ENCODE peak calls at places on chromosome 22, in four cellular contexts. M, C, I and K are unnamed samples. For H3K9me3, the result is how much of the 10 kb centered on the place peaks cover.

GRCh38 chr22:50207383-50208031 is 6.7 kb downstream of the SELENOO start:
- DNase-seq in M (no peak), C (no peak), I (peak), K (no peak)

GRCh38 chr22:28142361-28142801 is 223.3 kb upstream of the PITPNB start:
- DNase-seq in M (no peak), C (no peak), I (no peak), K (no peak)

GRCh38 chr22:38570841-38571364 is 920 bp upstream of the DMC1 start:
- DNase-seq in M (peak), C (peak), I (peak), K (peak)

GRCh38 chr22:44316393-44317162 is 3.8 kb upstream of the SHISAL1 start:
- DNase-seq in M (no peak), C (no peak), I (no peak), K (no peak)

GRCh38 chr22:36486619-36487384 is 5.4 kb upstream of the TXN2 start:
- DNase-seq in M (peak), C (peak), I (no peak), K (peak)

GRCh38 chr22:49613108-49613507 is 214.6 kb downstream of the BRD1 start:
- DNase-seq in M (no peak), C (no peak), I (no peak), K (no peak)

GRCh38 chr22:19886605-19887250 is 32.1 kb upstream of the GNB1L start:
- DNase-seq in M (peak), C (peak), I (peak), K (peak)

GRCh38 chr22:20436309-20437252 is 1.0 kb downstream of the SCARF2 start:
- DNase-seq in M (no peak), C (no peak), I (peak), K (no peak)

GRCh38 chr22:20437253-20438065 is at the start of gene SCARF2:
- DNase-seq in M (no peak), C (no peak), I (peak), K (no peak)

GRCh38 chr22:49975543-49976389 is 15.2 kb downstream of the PIM3 start:
- DNase-seq in M (peak), C (no peak), I (peak), K (no peak)

GRCh38 chr22:37560682-37561208 is 465 bp downstream of the CDC42EP1 start:
- DNase-seq in M (no peak), C (no peak), I (peak), K (no peak)

DNA sequence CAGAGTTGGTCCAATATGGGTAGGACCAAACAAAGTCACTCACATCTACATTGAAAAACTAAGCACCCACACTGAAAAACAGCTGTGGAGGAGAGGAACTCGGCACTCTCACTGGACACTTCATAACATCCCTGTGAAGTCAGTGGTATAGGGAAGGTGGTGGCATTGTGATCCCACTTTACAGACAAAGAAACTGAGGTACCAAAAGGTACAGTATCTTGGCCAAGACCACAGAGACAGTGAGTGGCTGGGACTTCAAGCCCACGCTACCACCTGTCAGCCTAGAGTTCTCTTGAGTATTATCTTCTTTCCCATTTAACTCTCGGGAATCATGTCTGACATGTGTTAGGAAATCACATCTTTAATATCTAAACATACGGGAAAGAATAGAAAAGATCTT is 61.9 kb downstream of the SYN3 start:
- DNase-seq in M (no peak), C (no peak), I (no peak), K (no peak)
- H3K27ac ChIP-seq in M (no peak), C (no peak), I (peak), K (no peak)

DNA sequence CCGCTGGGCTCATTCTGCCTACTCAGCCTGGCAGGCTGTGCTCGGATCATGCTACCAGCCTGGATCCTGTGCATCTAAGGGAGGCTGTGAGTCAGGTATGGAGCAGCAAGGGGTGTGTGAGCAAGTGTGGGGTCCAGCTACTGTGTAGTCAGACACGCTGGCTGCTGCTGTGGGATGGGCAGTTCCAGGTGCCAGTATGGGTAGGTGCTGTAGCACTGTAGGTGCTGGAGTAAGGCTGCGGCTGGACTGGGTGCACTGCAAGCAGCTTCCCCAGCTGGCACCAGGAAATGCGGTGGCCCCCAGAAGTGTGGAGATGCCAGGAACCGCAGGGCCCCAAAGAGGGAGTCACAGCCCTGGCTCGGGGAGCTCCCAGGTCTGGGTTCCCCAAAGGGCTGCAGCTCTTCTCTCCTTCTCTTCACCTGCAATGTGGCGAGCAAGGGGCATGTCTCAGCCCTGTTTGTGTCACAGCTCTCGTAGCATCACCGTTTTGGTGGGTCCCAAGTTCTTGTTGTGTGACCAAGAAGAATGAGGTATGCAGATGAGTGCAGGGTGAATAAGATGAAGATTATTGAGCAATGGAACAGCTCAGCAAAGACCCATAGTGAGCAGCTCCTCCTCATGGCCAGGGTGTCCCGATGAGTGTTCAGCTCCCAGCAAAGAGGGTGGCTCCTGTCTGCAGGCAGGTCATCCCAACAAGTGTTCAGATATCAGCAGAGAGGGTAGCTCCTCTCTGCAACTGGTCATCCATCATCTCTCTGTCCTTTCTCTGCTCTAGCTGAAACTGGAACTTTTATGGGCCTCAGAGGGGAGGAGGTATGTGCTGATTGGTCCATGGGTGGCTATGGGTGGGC is 462.9 kb downstream of the TBC1D22A start:
- DNase-seq in M (peak), C (no peak), I (no peak), K (no peak)
- TF ChIP-seq CTCF in M (no peak), C (no peak), I (no peak), K (no peak)

DNA sequence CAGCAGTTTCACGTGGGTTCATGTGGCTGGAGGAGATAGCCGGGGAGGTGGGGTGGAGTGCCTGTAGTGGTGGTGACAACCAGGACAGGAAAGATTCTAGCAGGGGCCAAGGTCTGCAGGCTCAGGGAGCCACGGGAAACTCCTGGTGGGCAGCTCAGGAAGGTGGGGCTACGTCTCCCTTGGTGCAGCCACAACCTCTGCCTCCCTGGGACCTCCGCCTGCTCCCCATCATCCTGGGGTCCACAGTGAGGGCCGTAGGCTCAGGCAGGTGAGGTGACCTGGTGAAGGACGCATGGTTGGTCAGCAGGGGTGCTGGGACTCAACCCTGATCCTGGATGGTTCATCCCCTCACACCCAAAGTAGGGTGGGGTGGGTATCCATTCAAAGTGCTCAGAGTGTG is 524.1 kb downstream of the TBC1D22A start:
- DNase-seq in M (no peak), C (no peak), I (no peak), K (no peak)
- H3K9me3 ChIP-seq in M (under half), C (under half), I (under half), K (under half)

DNA sequence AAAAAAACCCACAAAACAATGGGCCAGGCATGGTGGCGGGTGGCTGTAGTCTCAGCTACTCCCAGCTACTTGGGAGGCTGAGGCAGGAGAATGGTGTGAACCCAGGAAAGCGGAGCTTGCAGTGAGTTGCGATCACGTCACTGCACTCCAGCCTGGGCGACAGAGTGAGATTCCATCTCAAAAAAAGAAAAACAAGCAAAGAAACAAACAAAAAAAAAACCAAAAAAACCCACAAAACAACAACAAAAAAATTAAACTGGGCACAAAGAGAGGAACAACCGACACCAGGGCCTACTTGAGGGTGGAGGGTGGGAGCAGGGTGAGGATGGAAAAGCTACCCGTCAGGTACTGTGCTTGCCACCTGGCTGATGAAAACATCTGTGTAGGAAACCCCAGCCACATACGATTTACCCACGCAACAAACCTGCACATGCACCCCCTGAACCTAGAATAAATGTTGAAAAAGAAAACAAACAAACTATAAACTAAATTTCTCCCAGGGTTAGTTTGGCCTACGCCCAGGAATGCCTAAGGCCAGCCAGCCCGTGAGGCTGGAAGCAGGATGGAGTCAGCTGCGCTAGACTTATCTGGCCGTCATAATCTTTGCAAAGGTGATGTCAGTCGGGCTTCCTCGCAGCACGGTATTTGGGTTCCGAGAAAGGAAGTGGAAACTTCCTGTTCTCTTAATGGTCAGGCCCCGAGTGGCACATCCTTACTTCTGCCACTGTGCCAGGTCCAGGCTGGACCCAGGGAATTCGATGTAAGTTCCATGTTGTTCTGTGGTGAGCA is 21.9 kb upstream of the CYB5R3 start:
- DNase-seq in M (peak), C (no peak), I (no peak), K (no peak)
- H3K27ac ChIP-seq in M (no peak), C (no peak), I (peak), K (no peak)